ENCODE peak calls at places on chromosomes 11 and 22, in eight cellular contexts. H, C, R, J, M, Y, L and U are unnamed samples.

GRCh38 chr22:40478456-40479125 is 108.2 kb downstream of the SGSM3 start:
- DNase-seq in H (no peak), C (no peak), R (no peak), J (no peak), M (no peak), Y (no peak), L (no peak), U (no peak)

GRCh38 chr22:30127749-30128166 is 47.5 kb downstream of the HORMAD2 start:
- DNase-seq in H (no peak), C (no peak), R (no peak), J (peak; percentile 37), M (peak; percentile 63), Y (no peak), L (peak; percentile 7), U (peak; percentile 67)

GRCh38 chr22:47569389-47570299 is 807.2 kb downstream of the TBC1D22A start:
- DNase-seq in H (no peak), C (no peak), R (no peak), J (no peak), M (no peak), Y (no peak), L (no peak), U (no peak)

GRCh38 chr11:112518371-112518770 is 257.7 kb upstream of the PLET1 start:
- DNase-seq in H (no peak), C (no peak), R (no peak), J (peak; percentile 35), M (no peak), Y (no peak), L (no peak), U (no peak)

GRCh38 chr11:94746721-94747120 is 21.4 kb upstream of the AMOTL1 start:
- DNase-seq in H (no peak), C (no peak), R (no peak), J (peak; percentile 38), M (no peak), Y (no peak), L (no peak), U (no peak)

GRCh38 chr11:131796541-131796940 is 426.1 kb downstream of the NTM start:
- DNase-seq in H (no peak), C (no peak), R (no peak), J (no peak), M (no peak), Y (no peak), L (no peak), U (no peak)

GRCh38 chr22:42814215-42814614 is 42.9 kb downstream of the ARFGAP3 start:
- DNase-seq in H (no peak), C (no peak), R (no peak), J (no peak), M (peak; percentile 41), Y (no peak), L (no peak), U (no peak)

GRCh38 chr11:118618115-118618990 is 10.9 kb downstream of the PHLDB1 start:
- DNase-seq in H (no peak), C (peak; percentile 55), R (no peak), J (peak; percentile 94), M (peak; percentile 93), Y (peak; percentile 46), L (no peak), U (peak; percentile 81)

GRCh38 chr11:69652999-69653398 is 12.0 kb downstream of the CCND1 start:
- DNase-seq in H (no peak), C (no peak), R (no peak), J (no peak), M (no peak), Y (no peak), L (no peak), U (no peak)

GRCh38 chr11:93143186-93143585 is 54.6 kb downstream of the SLC36A4 start:
- DNase-seq in H (no peak), C (no peak), R (no peak), J (peak; percentile 85), M (peak; percentile 9), Y (no peak), L (no peak), U (peak; percentile 48)

GRCh38 chr11:117513666-117514065 is 186.0 kb downstream of the CEP164 start:
- DNase-seq in H (no peak), C (no peak), R (no peak), J (no peak), M (no peak), Y (no peak), L (no peak), U (no peak)

GRCh38 chr11:79044211-79044610 is 396.6 kb downstream of the TENM4 start:
- DNase-seq in H (no peak), C (no peak), R (no peak), J (no peak), M (no peak), Y (no peak), L (no peak), U (no peak)

GRCh38 chr22:45645526-45646414 is 25.9 kb upstream of the ATXN10 start:
- DNase-seq in H (peak; percentile 62), C (peak; percentile 14), R (peak; percentile 62), J (peak; percentile 63), M (peak; percentile 54), Y (peak; percentile 92), L (peak; percentile 78), U (peak; percentile 41)

GRCh38 chr11:126132319-126132718 is 69.7 kb upstream of the CDON start:
- DNase-seq in H (no peak), C (no peak), R (no peak), J (peak; percentile 29), M (peak; percentile 35), Y (no peak), L (no peak), U (peak; percentile 41)

GRCh38 chr11:126628790-126629621 is 273.5 kb downstream of the ST3GAL4 start:
- DNase-seq in H (no peak), C (peak; percentile 44), R (no peak), J (peak; percentile 98), M (no peak), Y (no peak), L (no peak), U (no peak)

GRCh38 chr11:43933608-43934358 is 8.7 kb upstream of the C11orf96 start:
- DNase-seq in H (no peak), C (no peak), R (no peak), J (peak; percentile 34), M (peak; percentile 63), Y (no peak), L (no peak), U (peak; percentile 55)